ENCODE peak calls at places on chromosomes 16 and 17, in seven cellular contexts. X is activated T-cell treated with anti-CD3 and anti-CD28 coated beads, Interleukin-2, amount 50 U/mL, for 4 hours; R is activated CD4-positive, alpha-beta memory T cell treated with anti-CD3 and anti-CD28 coated beads, Interleukin-2, amount 10 ng/mL, durations not matched to agents 7 days and 5 days; O is T follicular helper cell; E is progenitor cell of endocrine pancreas; Z is GM03348; V is left cardiac atrium. T is an unnamed sample.

GRCh38 chr17:14205992-14206461 is 30.6 kb downstream of the CDRT15 start:
- DNase-seq in V (peak; percentile 66), X (peak; percentile 70), R (peak; percentile 85), E (no peak), O (peak; percentile 48), Z (no peak), T (no peak)

GRCh38 chr17:79633937-79634813 is 23.3 kb upstream of the RBFOX3 start:
- DNase-seq in V (peak; percentile 3), E (peak; percentile 3), Z (no peak), O (no peak), R (peak; percentile 1), X (peak; percentile 2), T (peak; percentile 1)

GRCh38 chr17:82492647-82493516 is 26.6 kb upstream of the FOXK2 start:
- DNase-seq in X (no peak), V (no peak), Z (peak; percentile 85), E (no peak), R (no peak), O (no peak), T (no peak)

GRCh38 chr16:49674255-49674980 is 181.5 kb downstream of the ZNF423 start:
- DNase-seq in E (no peak), X (no peak), Z (no peak), O (no peak), V (no peak), R (no peak), T (no peak)

GRCh38 chr17:75819723-75820410 is 24.3 kb downstream of the UNC13D start:
- DNase-seq in X (no peak), Z (no peak), O (no peak), V (no peak), E (no peak), R (no peak), T (no peak)

GRCh38 chr17:48586355-48586924 is 3.6 kb downstream of the HOXB3 start:
- DNase-seq in V (no peak), R (peak; percentile 46), O (no peak), X (peak; percentile 33), Z (no peak), E (no peak), T (peak; percentile 58)

GRCh38 chr17:82316651-82317393 is 586 bp downstream of the CD7 start:
- DNase-seq in X (no peak), O (no peak), Z (no peak), E (no peak), R (no peak), V (no peak), T (no peak)

GRCh38 chr16:86809458-86809955 is 231.2 kb downstream of the FOXL1 start:
- DNase-seq in E (no peak), R (no peak), V (no peak), X (no peak), O (no peak), Z (peak; percentile 35), T (no peak)

GRCh38 chr17:58514795-58515157 is 338 bp upstream of the MTMR4 start:
- DNase-seq in V (no peak), E (no peak), Z (no peak), X (no peak), R (no peak), O (no peak), T (no peak)

GRCh38 chr16:46882304-46882939 is 1.7 kb upstream of the GPT2 start:
- DNase-seq in V (no peak), R (no peak), X (no peak), Z (no peak), E (no peak), O (no peak), T (no peak)

GRCh38 chr17:31308372-31308905 is 5.4 kb downstream of the EVI2B start:
- DNase-seq in R (no peak), Z (no peak), E (no peak), X (no peak), O (no peak), V (no peak), T (no peak)

GRCh38 chr17:69448431-69449102 is 34.1 kb downstream of the MAP2K6 start:
- DNase-seq in V (no peak), Z (no peak), O (no peak), R (no peak), E (no peak), X (no peak), T (no peak)

GRCh38 chr16:9134306-9134705 is 42.9 kb downstream of the HAPSTR1 start:
- DNase-seq in V (no peak), O (no peak), R (peak; percentile 9), E (no peak), Z (no peak), X (no peak), T (no peak)

GRCh38 chr17:56159764-56160394 is 6.6 kb downstream of the ANKFN1 start:
- DNase-seq in R (no peak), E (no peak), V (no peak), O (no peak), Z (no peak), X (no peak), T (no peak)

GRCh38 chr16:57807968-57808528 is 5.8 kb upstream of the KIFC3 start:
- DNase-seq in R (peak; percentile 75), E (peak; percentile 27), Z (peak; percentile 95), O (peak; percentile 41), V (peak; percentile 83), X (peak; percentile 49), T (peak; percentile 65)

GRCh38 chr17:70099884-70100283 is 24.9 kb downstream of the KCNJ16 start:
- DNase-seq in R (no peak), X (no peak), O (no peak), Z (no peak), E (no peak), V (no peak), T (no peak)

GRCh38 chr17:68291836-68292688 is 767 bp downstream of the ARSG start:
- DNase-seq in V (peak; percentile 85), R (peak; percentile 97), O (peak; percentile 92), E (peak; percentile 69), X (peak; percentile 83), Z (peak; percentile 92), T (peak; percentile 84)

GRCh38 chr16:49651226-49651625 is 204.7 kb downstream of the ZNF423 start:
- DNase-seq in X (no peak), O (no peak), E (no peak), V (no peak), R (no peak), Z (no peak), T (no peak)

GRCh38 chr17:79843917-79844815 is 4.9 kb upstream of the CBX4 start:
- DNase-seq in R (no peak), O (no peak), V (peak; percentile 79), Z (peak; percentile 92), X (no peak), E (peak; percentile 46), T (no peak)

GRCh38 chr17:78329263-78330059 is 30.4 kb downstream of the SOCS3 start:
- DNase-seq in X (no peak), E (no peak), V (no peak), R (peak; percentile 64), O (no peak), Z (peak; percentile 82), T (no peak)

GRCh38 chr17:82884923-82885322 is 45.1 kb upstream of the ZNF750 start:
- DNase-seq in X (no peak), Z (no peak), O (no peak), V (no peak), R (peak; percentile 59), E (no peak), T (no peak)

GRCh38 chr17:40816569-40816968 is 5.8 kb downstream of the KRT10 start:
- DNase-seq in O (no peak), V (no peak), E (no peak), X (no peak), R (no peak), Z (no peak), T (no peak)

GRCh38 chr16:48374255-48374654 is 11.0 kb downstream of the SIAH1 start:
- DNase-seq in O (no peak), X (no peak), E (no peak), R (no peak), Z (no peak), V (no peak), T (no peak)

GRCh38 chr17:37024181-37024637 is 75.5 kb downstream of the AATF start:
- DNase-seq in Z (no peak), E (no peak), X (no peak), V (no peak), R (no peak), O (no peak), T (no peak)

GRCh38 chr17:38982858-38983746 is 15.9 kb upstream of the FBXO47 start:
- DNase-seq in Z (peak; percentile 61), O (peak; percentile 15), X (peak; percentile 37), V (peak; percentile 38), E (no peak), R (peak; percentile 40), T (no peak)

GRCh38 chr16:81996664-81997529 is 14.4 kb downstream of the SDR42E1 start:
- DNase-seq in E (no peak), X (no peak), R (no peak), V (no peak), O (no peak), Z (peak; percentile 71), T (no peak)

GRCh38 chr16:67456383-67457140 is 24.4 kb downstream of the ATP6V0D1 start:
- DNase-seq in V (peak; percentile 75), X (no peak), O (no peak), Z (peak; percentile 89), R (no peak), E (no peak), T (no peak)

GRCh38 chr16:50502616-50503000 is 45.6 kb upstream of the NKD1 start:
- DNase-seq in O (no peak), V (no peak), Z (no peak), X (no peak), R (no peak), E (no peak), T (no peak)

GRCh38 chr17:77297693-77298666 is 157.2 kb downstream of the SEC14L1 start:
- DNase-seq in V (no peak), R (no peak), O (no peak), E (no peak), X (no peak), Z (no peak), T (no peak)

GRCh38 chr17:80917716-80918560 is 73.7 kb upstream of the CHMP6 start:
- DNase-seq in X (no peak), O (no peak), R (no peak), E (no peak), V (no peak), Z (no peak), T (no peak)

GRCh38 chr16:68993885-68994284 is 111.6 kb upstream of the HAS3 start:
- DNase-seq in X (no peak), Z (peak; percentile 71), E (no peak), O (no peak), R (no peak), V (no peak), T (no peak)

GRCh38 chr17:20216154-20216815 is 207.1 kb downstream of the SPECC1 start:
- DNase-seq in R (no peak), V (no peak), X (no peak), O (no peak), Z (no peak), E (no peak), T (no peak)

GRCh38 chr17:58269557-58270291 is 11.0 kb downstream of the MPO start:
- DNase-seq in R (no peak), X (no peak), Z (peak; percentile 5), E (no peak), O (no peak), V (no peak), T (no peak)

GRCh38 chr17:55510986-55511721 is at the start of gene SMIM36:
- DNase-seq in E (no peak), V (no peak), R (no peak), O (no peak), Z (no peak), X (no peak), T (no peak)

GRCh38 chr17:42485680-42486079 is 27.0 kb downstream of the ATP6V0A1 start:
- DNase-seq in R (no peak), V (no peak), E (no peak), O (no peak), Z (no peak), X (no peak), T (no peak)

GRCh38 chr17:902463-902862 is 77.1 kb downstream of the NXN start:
- DNase-seq in E (no peak), X (no peak), Z (no peak), O (no peak), R (no peak), V (no peak), T (no peak)

GRCh38 chr17:1686086-1686485 is 1.4 kb upstream of the PRPF8 start:
- DNase-seq in E (no peak), O (no peak), V (no peak), X (no peak), Z (no peak), R (no peak), T (no peak)

GRCh38 chr16:25692734-25693508 is 1.2 kb downstream of the HS3ST4 start:
- DNase-seq in R (no peak), O (no peak), X (no peak), Z (no peak), E (peak; percentile 20), V (no peak), T (no peak)